ENCODE peak calls at places on chromosomes 7 and 10, in ten cellular contexts. One of them, this sample, is unnamed.

GRCh38 chr7:6251653-6252052 is 20.8 kb downstream of the CYTH3 start:
- DNase-seq in H1: no peak
- DNase-seq in A549: no peak
- DNase-seq in sigmoid colon: no peak
- DNase-seq in HepG2: no peak
- DNase-seq in stomach: no peak
- DNase-seq in transverse colon: no peak
- DNase-seq in suprapubic skin: no peak
- DNase-seq in tibial nerve: no peak
- DNase-seq in K562: no peak
- DNase-seq in this sample: no peak

GRCh38 chr7:110502893-110503465 is 587.9 kb upstream of the LRRN3 start:
- DNase-seq in H1: no peak
- DNase-seq in A549: no peak
- DNase-seq in sigmoid colon: no peak
- DNase-seq in HepG2: no peak
- DNase-seq in stomach: no peak
- DNase-seq in transverse colon: no peak
- DNase-seq in suprapubic skin: no peak
- DNase-seq in tibial nerve: no peak
- DNase-seq in K562: no peak
- DNase-seq in this sample: no peak

GRCh38 chr7:2353650-2354172 is 916 bp upstream of the EIF3B start:
- DNase-seq in H1: no peak
- DNase-seq in A549: peak; percentile 95
- DNase-seq in sigmoid colon: peak; percentile 94
- DNase-seq in HepG2: peak; percentile 78
- DNase-seq in stomach: peak; percentile 90
- DNase-seq in transverse colon: peak; percentile 91
- DNase-seq in suprapubic skin: peak; percentile 95
- DNase-seq in tibial nerve: no peak
- DNase-seq in K562: peak; percentile 93
- DNase-seq in this sample: peak; percentile 90

GRCh38 chr10:22713853-22714523 is 390 bp downstream of the PIP4K2A start:
- DNase-seq in H1: peak; percentile 60
- DNase-seq in A549: no peak
- DNase-seq in sigmoid colon: peak; percentile 68
- DNase-seq in HepG2: no peak
- DNase-seq in stomach: no peak
- DNase-seq in transverse colon: peak; percentile 30
- DNase-seq in suprapubic skin: peak; percentile 83
- DNase-seq in tibial nerve: no peak
- DNase-seq in K562: peak; percentile 58
- DNase-seq in this sample: no peak

GRCh38 chr7:130913721-130914588 is 179.9 kb upstream of the KLF14 start:
- DNase-seq in H1: no peak
- DNase-seq in A549: no peak
- DNase-seq in sigmoid colon: no peak
- DNase-seq in HepG2: no peak
- DNase-seq in stomach: no peak
- DNase-seq in transverse colon: no peak
- DNase-seq in suprapubic skin: no peak
- DNase-seq in tibial nerve: no peak
- DNase-seq in K562: no peak
- DNase-seq in this sample: no peak

GRCh38 chr7:117780832-117781231 is 92.4 kb downstream of the CTTNBP2 start:
- DNase-seq in H1: no peak
- DNase-seq in A549: no peak
- DNase-seq in sigmoid colon: no peak
- DNase-seq in HepG2: no peak
- DNase-seq in stomach: no peak
- DNase-seq in transverse colon: no peak
- DNase-seq in suprapubic skin: no peak
- DNase-seq in tibial nerve: no peak
- DNase-seq in K562: no peak
- DNase-seq in this sample: no peak

GRCh38 chr10:80252296-80252887 is 37.1 kb downstream of the MAT1A start:
- DNase-seq in H1: no peak
- DNase-seq in A549: no peak
- DNase-seq in sigmoid colon: no peak
- DNase-seq in HepG2: no peak
- DNase-seq in stomach: no peak
- DNase-seq in transverse colon: no peak
- DNase-seq in suprapubic skin: no peak
- DNase-seq in tibial nerve: no peak
- DNase-seq in K562: no peak
- DNase-seq in this sample: no peak

GRCh38 chr7:85567983-85568382 is 381.1 kb upstream of the SEMA3D start:
- DNase-seq in H1: no peak
- DNase-seq in A549: no peak
- DNase-seq in sigmoid colon: no peak
- DNase-seq in HepG2: no peak
- DNase-seq in stomach: no peak
- DNase-seq in transverse colon: no peak
- DNase-seq in suprapubic skin: no peak
- DNase-seq in tibial nerve: no peak
- DNase-seq in K562: no peak
- DNase-seq in this sample: no peak

GRCh38 chr10:373015-373414 is 237.8 kb downstream of the ZMYND11 start:
- DNase-seq in H1: no peak
- DNase-seq in A549: peak; percentile 20
- DNase-seq in sigmoid colon: no peak
- DNase-seq in HepG2: peak; percentile 70
- DNase-seq in stomach: no peak
- DNase-seq in transverse colon: no peak
- DNase-seq in suprapubic skin: no peak
- DNase-seq in tibial nerve: no peak
- DNase-seq in K562: no peak
- DNase-seq in this sample: no peak

GRCh38 chr10:74238031-74238431 is 87.0 kb downstream of the ADK start:
- DNase-seq in H1: no peak
- DNase-seq in A549: no peak
- DNase-seq in sigmoid colon: no peak
- DNase-seq in HepG2: no peak
- DNase-seq in stomach: peak; percentile 45
- DNase-seq in transverse colon: no peak
- DNase-seq in suprapubic skin: no peak
- DNase-seq in tibial nerve: no peak
- DNase-seq in K562: no peak
- DNase-seq in this sample: no peak

GRCh38 chr10:42935466-42935865 is 141.4 kb upstream of the RET start:
- DNase-seq in H1: no peak
- DNase-seq in A549: no peak
- DNase-seq in sigmoid colon: no peak
- DNase-seq in HepG2: no peak
- DNase-seq in stomach: no peak
- DNase-seq in transverse colon: no peak
- DNase-seq in suprapubic skin: peak; percentile 69
- DNase-seq in tibial nerve: no peak
- DNase-seq in K562: no peak
- DNase-seq in this sample: no peak

GRCh38 chr10:124469956-124470484 is 8.4 kb downstream of the LHPP start:
- DNase-seq in H1: peak; percentile 84
- DNase-seq in A549: no peak
- DNase-seq in sigmoid colon: no peak
- DNase-seq in HepG2: no peak
- DNase-seq in stomach: no peak
- DNase-seq in transverse colon: no peak
- DNase-seq in suprapubic skin: no peak
- DNase-seq in tibial nerve: no peak
- DNase-seq in K562: no peak
- DNase-seq in this sample: no peak
- H3K4me1 ChIP-seq in H1: peaks cover 52% of the 10 kb centered on the region
- H3K4me1 ChIP-seq in A549: peaks cover 27% of the 10 kb centered on the region
- H3K4me1 ChIP-seq in sigmoid colon: no peaks in the 10 kb centered on the region
- H3K4me1 ChIP-seq in HepG2: peaks cover 96% of the 10 kb centered on the region
- H3K4me1 ChIP-seq in stomach: peaks cover 10% of the 10 kb centered on the region
- H3K4me1 ChIP-seq in transverse colon: peaks cover 2% of the 10 kb centered on the region
- H3K4me1 ChIP-seq in suprapubic skin: no peaks in the 10 kb centered on the region
- H3K4me1 ChIP-seq in tibial nerve: no peaks in the 10 kb centered on the region
- H3K4me1 ChIP-seq in K562: peaks cover 16% of the 10 kb centered on the region
- H3K4me1 ChIP-seq in this sample: no peaks in the 10 kb centered on the region

GRCh38 chr7:30026229-30027064 is at the start of gene FKBP14:
- DNase-seq in H1: peak; percentile 91
- DNase-seq in A549: peak; percentile 96
- DNase-seq in sigmoid colon: peak; percentile 99
- DNase-seq in HepG2: peak; percentile 98
- DNase-seq in stomach: peak; percentile 98
- DNase-seq in transverse colon: peak; percentile 97
- DNase-seq in suprapubic skin: peak; percentile 98
- DNase-seq in tibial nerve: peak; percentile 97
- DNase-seq in K562: peak; percentile 96
- DNase-seq in this sample: peak; percentile 97

GRCh38 chr7:30027065-30027456 is 559 bp upstream of the FKBP14 start:
- DNase-seq in H1: no peak
- DNase-seq in A549: peak; percentile 36
- DNase-seq in sigmoid colon: no peak
- DNase-seq in HepG2: peak; percentile 38
- DNase-seq in stomach: no peak
- DNase-seq in transverse colon: no peak
- DNase-seq in suprapubic skin: no peak
- DNase-seq in tibial nerve: no peak
- DNase-seq in K562: no peak
- DNase-seq in this sample: no peak

GRCh38 chr7:30029696-30030095 is 1.5 kb downstream of the PLEKHA8 start:
- DNase-seq in H1: no peak
- DNase-seq in A549: peak; percentile 31
- DNase-seq in sigmoid colon: no peak
- DNase-seq in HepG2: no peak
- DNase-seq in stomach: no peak
- DNase-seq in transverse colon: no peak
- DNase-seq in suprapubic skin: no peak
- DNase-seq in tibial nerve: no peak
- DNase-seq in K562: no peak
- DNase-seq in this sample: no peak

GRCh38 chr7:30028749-30029635 is 780 bp downstream of the PLEKHA8 start:
- DNase-seq in H1: no peak
- DNase-seq in A549: peak; percentile 40
- DNase-seq in sigmoid colon: peak; percentile 69
- DNase-seq in HepG2: peak; percentile 71
- DNase-seq in stomach: no peak
- DNase-seq in transverse colon: no peak
- DNase-seq in suprapubic skin: peak; percentile 82
- DNase-seq in tibial nerve: peak; percentile 32
- DNase-seq in K562: peak; percentile 53
- DNase-seq in this sample: no peak

DNA sequence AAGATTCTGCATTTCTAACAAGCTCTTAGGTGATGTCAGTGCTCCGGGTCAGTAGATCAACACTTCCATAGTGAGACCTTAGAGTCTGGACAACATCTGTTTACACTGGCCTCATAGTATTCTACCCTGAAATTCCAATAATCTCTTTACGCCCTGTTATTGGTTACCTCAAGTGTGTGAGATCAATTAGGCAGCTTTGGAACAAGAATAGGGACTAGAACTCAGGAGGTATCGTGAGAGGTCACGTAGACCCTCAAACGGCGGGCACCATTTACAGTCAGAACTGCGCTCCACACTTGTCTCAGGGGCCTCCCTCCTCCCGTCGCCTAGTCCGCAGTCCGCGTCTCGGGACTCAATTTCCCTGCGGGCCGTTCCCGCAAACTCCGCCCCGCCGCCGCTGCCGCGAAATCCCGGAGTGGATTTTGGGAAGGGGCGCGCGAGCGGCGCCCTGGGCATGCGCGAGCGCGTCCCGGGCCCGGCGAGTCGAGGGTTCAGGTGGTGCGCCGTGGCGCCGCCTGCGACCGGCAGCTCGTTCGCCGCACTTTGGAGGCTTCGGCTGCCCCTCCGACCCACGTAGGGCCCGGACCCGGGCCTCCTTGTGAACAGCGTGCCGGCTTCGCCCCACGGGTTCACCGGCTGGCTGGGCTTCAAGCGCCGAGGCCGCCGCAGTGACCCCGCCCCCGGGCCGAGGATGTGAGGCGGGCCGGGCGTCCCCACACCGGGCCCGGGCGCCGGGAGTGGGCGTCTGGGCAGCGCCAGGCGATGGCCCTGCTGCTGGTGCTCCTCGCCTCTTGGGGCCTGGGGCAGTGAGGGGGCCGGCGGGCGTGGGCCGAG is at the start of gene PLEKHA8:
- DNase-seq in H1: peak; percentile 98
- DNase-seq in A549: peak; percentile 83
- DNase-seq in sigmoid colon: peak; percentile 93
- DNase-seq in HepG2: peak; percentile 77
- DNase-seq in stomach: peak; percentile 87
- DNase-seq in transverse colon: peak; percentile 92
- DNase-seq in suprapubic skin: peak; percentile 93
- DNase-seq in tibial nerve: peak; percentile 75
- DNase-seq in K562: peak; percentile 86
- DNase-seq in this sample: peak; percentile 91
- TF ChIP-seq POLR2A in H1: no peak
- TF ChIP-seq POLR2A in A549: peak; percentile 44
- TF ChIP-seq POLR2A in sigmoid colon: no peak
- TF ChIP-seq POLR2A in HepG2: peak; percentile 78
- TF ChIP-seq POLR2A in stomach: no peak
- TF ChIP-seq POLR2A in transverse colon: peak; percentile 50
- TF ChIP-seq POLR2A in suprapubic skin: no peak
- TF ChIP-seq POLR2A in tibial nerve: peak; percentile 90
- TF ChIP-seq POLR2A in K562: peak; percentile 71
- TF ChIP-seq POLR2A in this sample: peak; percentile 70

GRCh38 chr7:44060091-44060947 is 5.0 kb downstream of the PGAM2 start:
- DNase-seq in H1: no peak
- DNase-seq in A549: no peak
- DNase-seq in sigmoid colon: peak; percentile 61
- DNase-seq in HepG2: no peak
- DNase-seq in stomach: no peak
- DNase-seq in transverse colon: peak; percentile 4
- DNase-seq in suprapubic skin: peak; percentile 67
- DNase-seq in tibial nerve: no peak
- DNase-seq in K562: no peak
- DNase-seq in this sample: no peak
- TF ChIP-seq EP300 in H1: no peak
- TF ChIP-seq EP300 in A549: no peak
- TF ChIP-seq EP300 in sigmoid colon: no peak
- TF ChIP-seq EP300 in HepG2: no peak
- TF ChIP-seq EP300 in stomach: no peak
- TF ChIP-seq EP300 in transverse colon: no peak
- TF ChIP-seq EP300 in suprapubic skin: no peak
- TF ChIP-seq EP300 in tibial nerve: no peak
- TF ChIP-seq EP300 in K562: no peak
- TF ChIP-seq EP300 in this sample: no peak

DNA sequence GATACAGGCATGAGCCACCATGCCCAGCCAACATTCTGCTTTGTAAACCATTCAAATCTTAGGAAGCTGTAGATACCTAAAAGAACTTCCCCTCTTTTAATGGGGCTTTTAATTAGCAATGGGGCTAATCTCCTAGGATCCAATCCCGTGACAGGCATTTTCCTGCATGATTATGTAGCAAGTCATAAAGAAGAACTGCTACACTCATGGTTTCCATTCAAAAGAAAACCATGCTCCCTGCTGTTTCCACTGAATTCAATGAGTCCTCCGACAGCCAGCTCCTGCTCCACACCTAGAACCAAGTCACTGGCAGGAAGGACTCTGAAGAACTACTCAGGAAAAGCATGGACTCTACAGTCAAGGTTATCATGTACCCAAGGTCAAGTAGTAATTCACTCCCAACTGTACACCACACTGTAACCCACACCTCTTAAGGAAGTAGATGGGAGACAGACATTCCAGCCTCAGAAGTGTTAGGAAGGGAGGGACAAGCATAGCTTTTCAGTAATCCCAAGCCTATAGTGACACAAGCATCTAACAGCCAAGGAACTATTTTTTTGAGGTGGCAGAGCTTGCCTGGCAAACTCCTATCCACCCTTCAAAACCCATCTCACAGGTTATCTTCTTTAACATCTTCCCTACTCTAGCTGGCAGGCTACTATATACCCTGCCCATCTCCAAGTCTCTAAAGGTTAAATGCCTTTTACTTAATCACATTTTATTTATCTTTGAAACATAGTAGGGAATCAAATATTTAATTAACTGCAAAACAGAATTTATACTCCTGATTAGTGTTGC is 47.5 kb downstream of the CTBP2 start:
- DNase-seq in H1: no peak
- DNase-seq in A549: no peak
- DNase-seq in sigmoid colon: no peak
- DNase-seq in HepG2: no peak
- DNase-seq in stomach: peak; percentile 21
- DNase-seq in transverse colon: no peak
- DNase-seq in suprapubic skin: no peak
- DNase-seq in tibial nerve: no peak
- DNase-seq in K562: no peak
- DNase-seq in this sample: no peak
- H3K4me1 ChIP-seq in H1: peaks cover 15% of the 10 kb centered on the region
- H3K4me1 ChIP-seq in A549: peaks cover 28% of the 10 kb centered on the region
- H3K4me1 ChIP-seq in sigmoid colon: no peaks in the 10 kb centered on the region
- H3K4me1 ChIP-seq in HepG2: no peaks in the 10 kb centered on the region
- H3K4me1 ChIP-seq in stomach: peaks cover 15% of the 10 kb centered on the region
- H3K4me1 ChIP-seq in transverse colon: peaks cover 25% of the 10 kb centered on the region
- H3K4me1 ChIP-seq in suprapubic skin: peaks cover 35% of the 10 kb centered on the region
- H3K4me1 ChIP-seq in tibial nerve: peaks cover 19% of the 10 kb centered on the region
- H3K4me1 ChIP-seq in K562: peaks cover 32% of the 10 kb centered on the region
- H3K4me1 ChIP-seq in this sample: peaks cover 31% of the 10 kb centered on the region